ENCODE peak calls at places on chromosomes 5 and 9, in six cellular contexts. F, U, I, E, N and D are unnamed samples.
A peak's percentile ranks its signal among the peaks of the same experiment; 100 is the strongest.

GRCh38 chr5:63125862-63126261 is 547.2 kb downstream of the LRRC70 start:
- DNase-seq in U (no peak), I (no peak), F (no peak), N (no peak), E (peak; percentile 80), D (no peak)

GRCh38 chr5:106875591-106876297 is 795.0 kb downstream of the EFNA5 start:
- DNase-seq in F (no peak), N (no peak), E (peak; percentile 33), U (no peak), I (no peak), D (peak; percentile 73)

GRCh38 chr5:139241139-139241538 is 43.0 kb upstream of the SIL1 start:
- DNase-seq in U (no peak), E (no peak), F (no peak), I (no peak), N (no peak), D (no peak)

GRCh38 chr9:114098660-114099522 is at the start of gene KIF12:
- DNase-seq in N (no peak), U (no peak), E (no peak), F (no peak), I (peak; percentile 92), D (peak; percentile 91)

GRCh38 chr9:34957492-34958410 is at the start of gene PHF24:
- DNase-seq in E (no peak), N (no peak), U (no peak), F (peak; percentile 29), I (peak; percentile 5), D (no peak)

GRCh38 chr5:33491941-33492340 is 51.2 kb downstream of the TARS1 start:
- DNase-seq in U (no peak), E (no peak), I (no peak), F (no peak), N (no peak), D (peak; percentile 16)

GRCh38 chr9:81244631-81245030 is 444.7 kb downstream of the TLE1 start:
- DNase-seq in E (peak; percentile 29), N (no peak), I (no peak), F (no peak), U (no peak), D (no peak)

GRCh38 chr5:73115399-73116051 is 4.8 kb upstream of the TMEM171 start:
- DNase-seq in F (no peak), N (no peak), U (no peak), I (peak; percentile 87), E (peak; percentile 94), D (no peak)

GRCh38 chr5:175696139-175696854 is 38.4 kb downstream of the HRH2 start:
- DNase-seq in U (peak; percentile 94), N (peak; percentile 58), F (peak; percentile 55), E (no peak), I (peak; percentile 41), D (peak; percentile 33)

GRCh38 chr5:106822851-106823250 is 847.9 kb downstream of the EFNA5 start:
- DNase-seq in I (no peak), N (no peak), F (no peak), U (no peak), E (no peak), D (no peak)

GRCh38 chr5:141716009-141716408 is 34.0 kb upstream of the ARAP3 start:
- DNase-seq in E (no peak), N (no peak), I (no peak), F (no peak), U (no peak), D (no peak)

GRCh38 chr9:751137-752051 is 90.1 kb upstream of the DMRT1 start:
- DNase-seq in E (peak; percentile 71), U (no peak), I (peak; percentile 86), F (no peak), N (no peak), D (no peak)

GRCh38 chr9:100474082-100474949 is 1.4 kb downstream of the TMEFF1 start:
- DNase-seq in F (no peak), U (no peak), N (no peak), E (no peak), I (no peak), D (no peak)

GRCh38 chr9:107485451-107486043 is 4.0 kb downstream of the KLF4 start:
- DNase-seq in I (no peak), E (peak; percentile 66), F (no peak), N (no peak), U (no peak), D (no peak)

GRCh38 chr9:125749951-125750655 is 2.9 kb downstream of the PBX3 start:
- DNase-seq in U (no peak), F (no peak), E (no peak), N (no peak), I (no peak), D (no peak)

GRCh38 chr5:130759061-130759460 is 406.0 kb downstream of the HINT1 start:
- DNase-seq in N (no peak), F (no peak), U (no peak), E (no peak), I (no peak), D (no peak)

GRCh38 chr9:107694390-107694789 is 204.8 kb upstream of the KLF4 start:
- DNase-seq in N (no peak), F (no peak), U (no peak), E (peak; percentile 13), I (no peak), D (no peak)

GRCh38 chr5:72510610-72511121 is 3.5 kb upstream of the ZNF366 start:
- DNase-seq in U (peak; percentile 85), I (peak; percentile 25), N (no peak), F (no peak), E (peak; percentile 76), D (peak; percentile 14)

GRCh38 chr5:126098330-126099017 is 324.7 kb upstream of the GRAMD2B start:
- DNase-seq in U (no peak), I (no peak), F (no peak), N (no peak), E (peak; percentile 76), D (no peak)

GRCh38 chr5:161093105-161093504 is 241.1 kb upstream of the ATP10B start:
- DNase-seq in E (peak; percentile 86), N (no peak), F (no peak), I (no peak), U (no peak), D (no peak)

GRCh38 chr5:147876626-147877025 is 1.9 kb upstream of the SCGB3A2 start:
- DNase-seq in N (no peak), I (no peak), F (no peak), U (no peak), E (no peak), D (no peak)

GRCh38 chr5:102511666-102512065 is 12.9 kb upstream of the SLCO6A1 start:
- DNase-seq in F (no peak), E (peak; percentile 12), U (no peak), N (no peak), I (peak; percentile 62), D (peak; percentile 54)

GRCh38 chr5:84191296-84191695 is 193.4 kb downstream of the EDIL3 start:
- DNase-seq in E (no peak), I (no peak), F (no peak), N (no peak), U (no peak), D (peak; percentile 12)

GRCh38 chr9:77512876-77513275 is 135.2 kb downstream of the GNA14 start:
- DNase-seq in F (no peak), E (no peak), U (no peak), I (peak; percentile 68), N (no peak), D (no peak)

GRCh38 chr5:172770374-172770674 is 671 bp downstream of the DUSP1 start:
- DNase-seq in N (peak; percentile 63), F (no peak), U (peak; percentile 78), E (no peak), I (no peak), D (no peak)

GRCh38 chr5:127934791-127935256 is 148.7 kb upstream of the SLC12A2 start:
- DNase-seq in U (no peak), F (no peak), N (no peak), I (peak; percentile 5), E (peak; percentile 43), D (no peak)

GRCh38 chr9:72384710-72385475 is 19.9 kb upstream of the ZFAND5 start:
- DNase-seq in E (peak; percentile 24), U (no peak), F (no peak), I (no peak), N (no peak), D (no peak)

GRCh38 chr9:101028346-101029299 is at the start of gene PLPPR1:
- DNase-seq in F (no peak), N (no peak), E (peak; percentile 32), U (peak; percentile 36), I (peak; percentile 39), D (peak; percentile 89)

GRCh38 chr9:79408200-79408599 is 163.6 kb upstream of the TLE4 start:
- DNase-seq in I (no peak), F (no peak), N (no peak), E (no peak), U (no peak), D (no peak)

GRCh38 chr9:5554254-5554653 is 43.9 kb downstream of the PDCD1LG2 start:
- DNase-seq in U (no peak), N (no peak), I (no peak), E (no peak), F (no peak), D (no peak)

GRCh38 chr9:126564128-126564527 is 49.6 kb upstream of the LMX1B start:
- DNase-seq in I (no peak), U (no peak), N (no peak), F (no peak), E (no peak), D (no peak)

GRCh38 chr9:134738869-134739659 is 97.5 kb downstream of the COL5A1 start:
- DNase-seq in E (peak; percentile 52), U (peak; percentile 73), N (peak; percentile 14), I (peak; percentile 73), F (no peak), D (peak; percentile 64)

GRCh38 chr5:114152656-114153360 is 209.1 kb upstream of the KCNN2 start:
- DNase-seq in E (no peak), U (no peak), I (no peak), N (no peak), F (no peak), D (no peak)